ENCODE peak calls at places on chromosome 13, in five cellular contexts. One of them, this sample, is unnamed.

GRCh38 chr13:109154146-109154545 is 524.7 kb downstream of the MYO16 start:
- DNase-seq in EL: peak; percentile 13
- DNase-seq in activated CD4-positive, alpha-beta T cell treated with anti-CD3 and anti-CD28 coated beads for 24 hours: no peak
- DNase-seq in skeletal muscle cell: no peak
- DNase-seq in brain microvascular endothelial cell: no peak
- DNase-seq in this sample: no peak

GRCh38 chr13:31069808-31070544 is 91.7 kb downstream of the HSPH1 start:
- DNase-seq in EL: no peak
- DNase-seq in brain microvascular endothelial cell: no peak
- DNase-seq in skeletal muscle cell: no peak
- DNase-seq in activated CD4-positive, alpha-beta T cell treated with anti-CD3 and anti-CD28 coated beads for 24 hours: no peak
- DNase-seq in this sample: no peak

GRCh38 chr13:102399791-102400618 is 1.8 kb downstream of the FGF14 start:
- DNase-seq in activated CD4-positive, alpha-beta T cell treated with anti-CD3 and anti-CD28 coated beads for 24 hours: no peak
- DNase-seq in skeletal muscle cell: no peak
- DNase-seq in EL: no peak
- DNase-seq in brain microvascular endothelial cell: no peak
- DNase-seq in this sample: no peak

GRCh38 chr13:73411067-73411809 is 352.4 kb downstream of the KLF5 start:
- DNase-seq in brain microvascular endothelial cell: no peak
- DNase-seq in skeletal muscle cell: no peak
- DNase-seq in EL: no peak
- DNase-seq in activated CD4-positive, alpha-beta T cell treated with anti-CD3 and anti-CD28 coated beads for 24 hours: no peak
- DNase-seq in this sample: no peak

GRCh38 chr13:111789420-111789819 is 277.5 kb upstream of the SOX1 start:
- DNase-seq in activated CD4-positive, alpha-beta T cell treated with anti-CD3 and anti-CD28 coated beads for 24 hours: no peak
- DNase-seq in skeletal muscle cell: no peak
- DNase-seq in brain microvascular endothelial cell: no peak
- DNase-seq in EL: no peak
- DNase-seq in this sample: no peak

GRCh38 chr13:41544824-41545707 is 87.7 kb downstream of the RGCC start:
- DNase-seq in brain microvascular endothelial cell: no peak
- DNase-seq in EL: peak; percentile 34
- DNase-seq in activated CD4-positive, alpha-beta T cell treated with anti-CD3 and anti-CD28 coated beads for 24 hours: no peak
- DNase-seq in skeletal muscle cell: no peak
- DNase-seq in this sample: no peak

GRCh38 chr13:46641274-46642081 is 88.5 kb downstream of the LRCH1 start:
- DNase-seq in skeletal muscle cell: no peak
- DNase-seq in activated CD4-positive, alpha-beta T cell treated with anti-CD3 and anti-CD28 coated beads for 24 hours: no peak
- DNase-seq in brain microvascular endothelial cell: no peak
- DNase-seq in EL: no peak
- DNase-seq in this sample: no peak

GRCh38 chr13:44620057-44620456 is 43.9 kb upstream of the TSC22D1 start:
- DNase-seq in skeletal muscle cell: no peak
- DNase-seq in brain microvascular endothelial cell: peak; percentile 5
- DNase-seq in EL: peak; percentile 78
- DNase-seq in activated CD4-positive, alpha-beta T cell treated with anti-CD3 and anti-CD28 coated beads for 24 hours: no peak
- DNase-seq in this sample: no peak

GRCh38 chr13:27147530-27148170 is 24.0 kb downstream of the USP12 start:
- DNase-seq in activated CD4-positive, alpha-beta T cell treated with anti-CD3 and anti-CD28 coated beads for 24 hours: no peak
- DNase-seq in brain microvascular endothelial cell: no peak
- DNase-seq in EL: no peak
- DNase-seq in skeletal muscle cell: no peak
- DNase-seq in this sample: no peak

GRCh38 chr13:73088332-73088935 is 29.6 kb downstream of the KLF5 start:
- DNase-seq in skeletal muscle cell: no peak
- DNase-seq in brain microvascular endothelial cell: no peak
- DNase-seq in activated CD4-positive, alpha-beta T cell treated with anti-CD3 and anti-CD28 coated beads for 24 hours: no peak
- DNase-seq in EL: no peak
- DNase-seq in this sample: no peak

This sample was measured in GM18507.